ENCODE peak calls at places on chromosome 7, in eight cellular contexts. One of them, this sample, is unnamed. For H3K4me1, the result is how much of the 10 kb centered on the place peaks cover.

GRCh38 chr7:82234457-82235049 is 209.0 kb downstream of the CACNA2D1 start:
- DNase-seq in heart right ventricle: no peak
- DNase-seq in tibial nerve: no peak
- DNase-seq in psoas muscle: no peak
- DNase-seq in H9: no peak
- DNase-seq in spleen: no peak
- DNase-seq in mammary epithelial cell: no peak
- DNase-seq in lower lobe of right lung: no peak
- DNase-seq in this sample: no peak

GRCh38 chr7:104341545-104341944 is 13.1 kb downstream of the LHFPL3 start:
- DNase-seq in lower lobe of right lung: no peak
- DNase-seq in spleen: no peak
- DNase-seq in heart right ventricle: no peak
- DNase-seq in H9: peak
- DNase-seq in tibial nerve: no peak
- DNase-seq in psoas muscle: no peak
- DNase-seq in mammary epithelial cell: no peak
- DNase-seq in this sample: no peak

GRCh38 chr7:18455644-18456043 is 39.9 kb upstream of the HDAC9 start:
- DNase-seq in heart right ventricle: no peak
- DNase-seq in mammary epithelial cell: no peak
- DNase-seq in lower lobe of right lung: no peak
- DNase-seq in spleen: no peak
- DNase-seq in H9: no peak
- DNase-seq in psoas muscle: no peak
- DNase-seq in tibial nerve: no peak
- DNase-seq in this sample: no peak

GRCh38 chr7:64300641-64301405 is 12.9 kb upstream of the ZNF736 start:
- DNase-seq in mammary epithelial cell: peak
- DNase-seq in tibial nerve: no peak
- DNase-seq in psoas muscle: no peak
- DNase-seq in heart right ventricle: no peak
- DNase-seq in lower lobe of right lung: no peak
- DNase-seq in spleen: no peak
- DNase-seq in H9: no peak
- DNase-seq in this sample: no peak

GRCh38 chr7:140870003-140870402 is 54.7 kb downstream of the BRAF start:
- DNase-seq in spleen: no peak
- DNase-seq in tibial nerve: no peak
- DNase-seq in lower lobe of right lung: no peak
- DNase-seq in mammary epithelial cell: no peak
- DNase-seq in psoas muscle: no peak
- DNase-seq in heart right ventricle: no peak
- DNase-seq in H9: no peak
- DNase-seq in this sample: no peak

GRCh38 chr7:98702021-98702420 is 84.9 kb downstream of the NPTX2 start:
- DNase-seq in tibial nerve: no peak
- DNase-seq in H9: no peak
- DNase-seq in heart right ventricle: no peak
- DNase-seq in lower lobe of right lung: no peak
- DNase-seq in mammary epithelial cell: no peak
- DNase-seq in psoas muscle: no peak
- DNase-seq in spleen: no peak
- DNase-seq in this sample: no peak

GRCh38 chr7:24930856-24931255 is 49.1 kb downstream of the OSBPL3 start:
- DNase-seq in psoas muscle: no peak
- DNase-seq in heart right ventricle: no peak
- DNase-seq in mammary epithelial cell: peak
- DNase-seq in tibial nerve: no peak
- DNase-seq in H9: no peak
- DNase-seq in spleen: no peak
- DNase-seq in lower lobe of right lung: no peak
- DNase-seq in this sample: no peak

GRCh38 chr7:6290345-6290744 is 17.9 kb upstream of the CYTH3 start:
- DNase-seq in tibial nerve: no peak
- DNase-seq in spleen: peak
- DNase-seq in lower lobe of right lung: no peak
- DNase-seq in heart right ventricle: no peak
- DNase-seq in mammary epithelial cell: peak
- DNase-seq in psoas muscle: no peak
- DNase-seq in H9: no peak
- DNase-seq in this sample: no peak

GRCh38 chr7:104207348-104207730 is 474 bp downstream of the ORC5 start:
- DNase-seq in mammary epithelial cell: peak
- DNase-seq in spleen: no peak
- DNase-seq in H9: no peak
- DNase-seq in heart right ventricle: no peak
- DNase-seq in lower lobe of right lung: no peak
- DNase-seq in psoas muscle: no peak
- DNase-seq in tibial nerve: no peak
- DNase-seq in this sample: no peak

GRCh38 chr7:100476903-100477870 is 1.8 kb downstream of the TSC22D4 start:
- DNase-seq in psoas muscle: no peak
- DNase-seq in tibial nerve: no peak
- DNase-seq in heart right ventricle: peak
- DNase-seq in spleen: peak
- DNase-seq in H9: peak
- DNase-seq in lower lobe of right lung: no peak
- DNase-seq in mammary epithelial cell: no peak
- DNase-seq in this sample: no peak
- TF ChIP-seq CTCF in psoas muscle: no peak
- TF ChIP-seq CTCF in tibial nerve: peak
- TF ChIP-seq CTCF in heart right ventricle: peak
- TF ChIP-seq CTCF in spleen: peak
- TF ChIP-seq CTCF in H9: peak
- TF ChIP-seq CTCF in lower lobe of right lung: peak
- TF ChIP-seq CTCF in mammary epithelial cell: peak
- TF ChIP-seq CTCF in this sample: peak

GRCh38 chr7:44210107-44210506 is 9.3 kb downstream of the YKT6 start:
- DNase-seq in mammary epithelial cell: no peak
- DNase-seq in tibial nerve: no peak
- DNase-seq in heart right ventricle: no peak
- DNase-seq in spleen: no peak
- DNase-seq in H9: no peak
- DNase-seq in lower lobe of right lung: no peak
- DNase-seq in psoas muscle: no peak
- DNase-seq in this sample: peak

GRCh38 chr7:44212581-44213184 is 11.9 kb downstream of the YKT6 start:
- DNase-seq in mammary epithelial cell: no peak
- DNase-seq in spleen: no peak
- DNase-seq in H9: no peak
- DNase-seq in heart right ventricle: no peak
- DNase-seq in psoas muscle: no peak
- DNase-seq in tibial nerve: no peak
- DNase-seq in lower lobe of right lung: no peak
- DNase-seq in this sample: peak

GRCh38 chr7:44212018-44212417 is 11.2 kb downstream of the YKT6 start:
- DNase-seq in H9: no peak
- DNase-seq in tibial nerve: no peak
- DNase-seq in heart right ventricle: no peak
- DNase-seq in spleen: peak
- DNase-seq in psoas muscle: no peak
- DNase-seq in mammary epithelial cell: no peak
- DNase-seq in lower lobe of right lung: no peak
- DNase-seq in this sample: peak

GRCh38 chr7:44213206-44213871 is 12.6 kb downstream of the YKT6 start:
- DNase-seq in heart right ventricle: no peak
- DNase-seq in psoas muscle: no peak
- DNase-seq in tibial nerve: no peak
- DNase-seq in H9: no peak
- DNase-seq in spleen: no peak
- DNase-seq in mammary epithelial cell: no peak
- DNase-seq in lower lobe of right lung: no peak
- DNase-seq in this sample: peak

GRCh38 chr7:44211126-44211675 is 10.4 kb downstream of the YKT6 start:
- DNase-seq in tibial nerve: no peak
- DNase-seq in heart right ventricle: no peak
- DNase-seq in spleen: no peak
- DNase-seq in lower lobe of right lung: no peak
- DNase-seq in mammary epithelial cell: no peak
- DNase-seq in psoas muscle: no peak
- DNase-seq in H9: no peak
- DNase-seq in this sample: peak
- H3K4me1 ChIP-seq in tibial nerve: under half
- H3K4me1 ChIP-seq in heart right ventricle: under half
- H3K4me1 ChIP-seq in spleen: under half
- H3K4me1 ChIP-seq in lower lobe of right lung: under half
- H3K4me1 ChIP-seq in mammary epithelial cell: under half
- H3K4me1 ChIP-seq in psoas muscle: under half
- H3K4me1 ChIP-seq in H9: under half
- H3K4me1 ChIP-seq in this sample: under half

DNA sequence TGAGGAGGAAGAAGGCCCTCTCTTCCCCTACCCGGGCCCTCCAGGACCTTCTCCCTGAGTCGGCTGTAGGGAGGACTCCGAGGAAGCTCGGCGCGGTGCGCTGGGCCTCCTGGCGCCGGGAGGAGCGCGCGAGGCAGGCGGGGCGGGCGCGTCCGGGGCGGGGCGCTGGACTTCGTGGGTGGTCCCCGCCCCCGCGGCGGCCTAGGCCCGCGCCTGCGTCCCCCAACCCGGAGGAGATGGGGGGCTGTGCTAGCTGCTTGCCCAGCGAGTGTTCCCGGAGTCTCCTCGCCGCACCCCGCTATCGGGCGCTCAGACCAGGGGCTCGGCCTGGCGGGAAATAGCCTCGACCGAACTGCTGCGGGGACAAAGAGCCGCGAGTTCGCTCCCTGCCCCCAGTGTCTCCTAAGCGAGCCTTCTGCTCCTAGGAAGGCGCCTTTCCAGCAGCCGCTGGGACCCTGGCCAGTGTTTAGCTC is 19.2 kb upstream of the SMO start:
- DNase-seq in H9: peak
- DNase-seq in psoas muscle: peak
- DNase-seq in mammary epithelial cell: no peak
- DNase-seq in lower lobe of right lung: no peak
- DNase-seq in heart right ventricle: peak
- DNase-seq in spleen: peak
- DNase-seq in tibial nerve: peak
- DNase-seq in this sample: peak
- H3K27ac ChIP-seq in H9: peak
- H3K27ac ChIP-seq in psoas muscle: no peak
- H3K27ac ChIP-seq in mammary epithelial cell: no peak
- H3K27ac ChIP-seq in lower lobe of right lung: peak
- H3K27ac ChIP-seq in heart right ventricle: peak
- H3K27ac ChIP-seq in spleen: peak
- H3K27ac ChIP-seq in tibial nerve: peak
- H3K27ac ChIP-seq in this sample: no peak

DNA sequence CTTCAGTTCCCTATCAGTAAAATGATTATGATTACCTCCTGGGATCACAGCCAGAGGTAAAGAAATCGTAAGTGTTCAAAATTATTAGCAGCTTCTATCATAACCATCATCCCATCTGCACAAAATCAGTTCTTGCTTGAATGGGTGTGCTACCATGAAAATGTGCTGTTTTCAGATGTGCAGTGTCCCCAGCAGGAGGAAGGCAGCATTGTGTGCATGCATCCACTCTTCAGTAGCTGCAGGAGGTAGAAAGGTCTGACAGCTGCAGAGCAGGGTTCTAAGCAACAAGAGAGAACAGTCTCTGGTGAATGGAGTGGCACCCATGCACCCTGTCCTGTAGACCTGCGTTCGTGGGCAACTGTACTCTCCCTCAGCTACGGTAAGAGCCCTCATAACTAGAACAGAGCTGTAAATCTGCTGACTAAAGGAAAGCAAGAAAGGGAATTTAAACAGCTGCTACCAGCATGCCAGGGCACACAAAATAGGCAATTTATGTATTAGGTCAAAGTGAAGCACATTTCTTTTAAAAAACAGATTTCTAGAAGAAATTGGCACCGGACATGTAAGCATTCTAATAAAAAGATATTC is 21.2 kb downstream of the VSTM2A start:
- DNase-seq in spleen: no peak
- DNase-seq in mammary epithelial cell: no peak
- DNase-seq in tibial nerve: no peak
- DNase-seq in lower lobe of right lung: no peak
- DNase-seq in heart right ventricle: no peak
- DNase-seq in H9: no peak
- DNase-seq in psoas muscle: no peak
- DNase-seq in this sample: no peak
- TF ChIP-seq CTCF in spleen: no peak
- TF ChIP-seq CTCF in mammary epithelial cell: peak
- TF ChIP-seq CTCF in tibial nerve: no peak
- TF ChIP-seq CTCF in lower lobe of right lung: no peak
- TF ChIP-seq CTCF in heart right ventricle: no peak
- TF ChIP-seq CTCF in H9: no peak
- TF ChIP-seq CTCF in psoas muscle: no peak
- TF ChIP-seq CTCF in this sample: no peak

GRCh38 chr7:83832009-83832408 is 183.1 kb upstream of the SEMA3E start:
- DNase-seq in lower lobe of right lung: no peak
- DNase-seq in spleen: no peak
- DNase-seq in heart right ventricle: no peak
- DNase-seq in H9: no peak
- DNase-seq in tibial nerve: no peak
- DNase-seq in psoas muscle: no peak
- DNase-seq in mammary epithelial cell: no peak
- DNase-seq in this sample: no peak
- H3K4me1 ChIP-seq in lower lobe of right lung: under half
- H3K4me1 ChIP-seq in spleen: under half
- H3K4me1 ChIP-seq in heart right ventricle: under half
- H3K4me1 ChIP-seq in H9: under half
- H3K4me1 ChIP-seq in tibial nerve: under half
- H3K4me1 ChIP-seq in psoas muscle: under half
- H3K4me1 ChIP-seq in mammary epithelial cell: under half
- H3K4me1 ChIP-seq in this sample: under half